ENCODE peak calls at places on chromosomes 2 and 18, in six cellular contexts. G, N, W, K, X and Q are unnamed samples.

GRCh38 chr2:64985457-64985856 is 3.7 kb upstream of the SLC1A4 start:
- DNase-seq in G (no peak), N (no peak), W (no peak), K (no peak), X (no peak), Q (no peak)

GRCh38 chr18:3248062-3248669 is 565 bp downstream of the MYL12A start:
- DNase-seq in G (no peak), N (peak; percentile 59), W (peak; percentile 53), K (no peak), X (peak; percentile 75), Q (peak; percentile 58)

GRCh38 chr2:56676966-56677365 is 493.2 kb downstream of the CCDC85A start:
- DNase-seq in G (no peak), N (no peak), W (no peak), K (no peak), X (no peak), Q (no peak)

GRCh38 chr2:55843096-55843991 is 80.2 kb downstream of the EFEMP1 start:
- DNase-seq in G (no peak), N (peak; percentile 99), W (peak; percentile 96), K (peak; percentile 18), X (no peak), Q (no peak)

GRCh38 chr2:42072349-42073118 is 24.7 kb downstream of the PKDCC start:
- DNase-seq in G (no peak), N (peak; percentile 48), W (peak; percentile 29), K (no peak), X (no peak), Q (no peak)

GRCh38 chr2:127219716-127220090 is 396 bp downstream of the CYP27C1 start:
- DNase-seq in G (no peak), N (no peak), W (peak; percentile 11), K (peak; percentile 32), X (no peak), Q (no peak)

GRCh38 chr2:201546576-201546975 is 95.0 kb downstream of the STRADB start:
- DNase-seq in G (no peak), N (peak; percentile 65), W (no peak), K (no peak), X (no peak), Q (no peak)

GRCh38 chr2:178397002-178397605 is 53.9 kb downstream of the PRKRA start:
- DNase-seq in G (peak; percentile 27), N (peak; percentile 55), W (peak; percentile 26), K (peak; percentile 15), X (peak; percentile 63), Q (no peak)

GRCh38 chr2:25692737-25693445 is 19.5 kb upstream of the DTNB start:
- DNase-seq in G (no peak), N (no peak), W (no peak), K (no peak), X (no peak), Q (no peak)

GRCh38 chr2:67057123-67057522 is 340.0 kb upstream of the ETAA1 start:
- DNase-seq in G (no peak), N (no peak), W (no peak), K (no peak), X (no peak), Q (no peak)

GRCh38 chr2:64913357-64913869 is 75.8 kb upstream of the SLC1A4 start:
- DNase-seq in G (peak; percentile 37), N (no peak), W (no peak), K (no peak), X (peak; percentile 81), Q (peak; percentile 48)

GRCh38 chr18:53018791-53019190 is 678.8 kb downstream of the DCC start:
- DNase-seq in G (no peak), N (no peak), W (no peak), K (no peak), X (no peak), Q (no peak)

GRCh38 chr2:128262315-128263253 is 56.1 kb downstream of the HS6ST1 start:
- DNase-seq in G (no peak), N (no peak), W (no peak), K (no peak), X (no peak), Q (no peak)

GRCh38 chr2:4678937-4679336 is 975.6 kb downstream of the DCDC2C start:
- DNase-seq in G (no peak), N (no peak), W (no peak), K (no peak), X (no peak), Q (no peak)

GRCh38 chr2:240461471-240462072 is 26.1 kb downstream of the GPC1 start:
- DNase-seq in G (no peak), N (no peak), W (no peak), K (no peak), X (no peak), Q (no peak)

GRCh38 chr2:203461736-203462135 is 73.4 kb downstream of the RAPH1 start:
- DNase-seq in G (no peak), N (peak; percentile 27), W (no peak), K (no peak), X (no peak), Q (no peak)

GRCh38 chr2:156999657-157000056 is 257.8 kb upstream of the GALNT5 start:
- DNase-seq in G (no peak), N (no peak), W (no peak), K (no peak), X (no peak), Q (no peak)

GRCh38 chr2:96389728-96390127 is 54.2 kb downstream of the NCAPH start:
- DNase-seq in G (no peak), N (no peak), W (no peak), K (no peak), X (no peak), Q (no peak)
- H3K4me2 ChIP-seq in G (no peak overlapping the region), N (no peak overlapping the region), W (no peak overlapping the region), K (no peak overlapping the region), X (no peak overlapping the region), Q (no peak overlapping the region)

GRCh38 chr18:28794459-28795245 is 617.7 kb upstream of the CDH2 start:
- DNase-seq in G (no peak), N (peak; percentile 55), W (peak; percentile 88), K (no peak), X (no peak), Q (no peak)
- H3K4me2 ChIP-seq in G (no peak overlapping the region), N (no peak overlapping the region), W (no peak overlapping the region), K (peak overlapping the region; percentile 6), X (no peak overlapping the region), Q (no peak overlapping the region)

DNA sequence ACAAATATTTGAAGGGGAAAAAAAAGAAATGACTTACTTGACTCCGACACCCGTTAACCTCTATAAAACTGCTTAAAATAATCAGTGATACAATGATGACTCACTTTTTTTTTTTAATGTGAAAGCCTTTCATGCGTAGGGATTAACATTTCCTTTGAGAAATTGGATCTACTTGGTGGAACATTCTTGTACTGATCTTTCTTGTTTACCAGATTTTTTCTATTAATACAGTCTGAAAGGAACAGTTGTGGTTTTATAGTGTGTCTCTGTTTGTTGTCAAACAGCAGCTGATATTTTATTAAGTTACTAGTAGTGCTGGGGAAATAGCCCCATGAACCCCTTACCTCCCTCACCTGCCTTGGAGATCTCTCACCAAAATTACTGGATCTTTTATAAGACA is 40.2 kb upstream of the NEB start:
- DNase-seq in G (no peak), N (peak; percentile 80), W (peak; percentile 82), K (no peak), X (peak; percentile 18), Q (no peak)
- H3K4me2 ChIP-seq in G (no peak overlapping the region), N (peak overlapping the region; percentile 17), W (no peak overlapping the region), K (peak overlapping the region; percentile 12), X (peak overlapping the region; percentile 36), Q (no peak overlapping the region)

DNA sequence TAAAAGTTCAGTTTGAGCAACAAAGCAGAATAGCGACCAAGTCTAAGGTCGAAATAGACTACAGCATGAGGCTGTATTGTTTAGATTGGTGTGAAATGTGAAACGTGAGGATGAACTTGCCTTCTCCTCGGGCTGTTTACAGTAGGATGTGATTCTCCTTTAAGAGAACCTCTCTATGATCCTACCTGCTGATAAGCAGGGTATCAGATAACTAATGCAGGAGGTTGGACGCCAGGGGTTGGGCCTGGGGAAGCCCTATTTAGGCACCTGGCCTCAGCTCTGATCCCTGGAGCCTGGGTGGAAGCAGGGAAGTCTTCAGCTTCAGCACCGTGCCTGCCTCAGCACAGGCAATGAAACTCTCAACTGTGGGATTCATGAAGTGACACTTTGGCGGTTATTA is 11.4 kb downstream of the CRYGD start:
- DNase-seq in G (no peak), N (no peak), W (no peak), K (no peak), X (no peak), Q (no peak)
- H3K4me2 ChIP-seq in G (no peak overlapping the region), N (no peak overlapping the region), W (no peak overlapping the region), K (no peak overlapping the region), X (no peak overlapping the region), Q (no peak overlapping the region)

GRCh38 chr18:24026457-24026856 is 11.9 kb downstream of the TTC39C start:
- DNase-seq in G (no peak), N (no peak), W (no peak), K (no peak), X (no peak), Q (no peak)
- H3K4me2 ChIP-seq in G (no peak overlapping the region), N (peak overlapping the region; percentile 32), W (no peak overlapping the region), K (no peak overlapping the region), X (no peak overlapping the region), Q (no peak overlapping the region)

GRCh38 chr2:118970396-118971135 is 28.6 kb downstream of the MARCO start:
- DNase-seq in G (no peak), N (no peak), W (no peak), K (no peak), X (no peak), Q (no peak)
- H3K4me2 ChIP-seq in G (no peak overlapping the region), N (no peak overlapping the region), W (no peak overlapping the region), K (no peak overlapping the region), X (no peak overlapping the region), Q (no peak overlapping the region)

GRCh38 chr2:191666733-191667132 is 11.2 kb upstream of the NABP1 start:
- DNase-seq in G (peak; percentile 10), N (peak; percentile 85), W (peak; percentile 60), K (no peak), X (no peak), Q (no peak)
- H3K4me2 ChIP-seq in G (no peak overlapping the region), N (peak overlapping the region; percentile 13), W (no peak overlapping the region), K (no peak overlapping the region), X (no peak overlapping the region), Q (no peak overlapping the region)

GRCh38 chr18:11392292-11392691 is 217.1 kb upstream of the SLC35G4 start:
- DNase-seq in G (peak; percentile 65), N (no peak), W (peak; percentile 57), K (no peak), X (peak; percentile 3), Q (no peak)
- H3K4me2 ChIP-seq in G (no peak overlapping the region), N (no peak overlapping the region), W (no peak overlapping the region), K (no peak overlapping the region), X (no peak overlapping the region), Q (no peak overlapping the region)

DNA sequence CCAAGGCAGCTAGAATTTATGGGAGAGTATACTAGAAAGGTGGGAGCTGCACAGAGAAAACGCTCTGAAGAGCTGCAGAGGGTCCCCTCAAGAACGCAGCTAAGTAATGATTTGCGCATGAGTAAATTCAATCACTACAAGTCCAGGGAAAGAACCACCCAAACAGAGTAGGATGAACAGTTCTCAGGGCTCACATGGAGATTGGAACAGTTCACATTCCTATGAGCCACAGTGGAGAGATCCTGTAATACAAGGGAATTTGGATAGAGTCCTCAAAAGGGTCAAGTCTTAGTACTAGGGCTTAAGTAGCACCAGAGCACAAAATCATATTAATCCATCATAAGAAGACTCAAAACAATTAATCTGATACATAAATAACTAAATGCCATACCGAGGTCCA is 12.7 kb downstream of the OLA1 start:
- DNase-seq in G (no peak), N (peak; percentile 31), W (peak; percentile 46), K (no peak), X (no peak), Q (no peak)
- H3K4me2 ChIP-seq in G (no peak overlapping the region), N (no peak overlapping the region), W (no peak overlapping the region), K (peak overlapping the region; percentile 43), X (no peak overlapping the region), Q (no peak overlapping the region)